ENCODE peak calls at places on chromosomes 7 and 10, in nine cellular contexts. T, M, W, I, C, S, U, O and Y are unnamed samples.

GRCh38 chr10:47241256-47241655 is 58.7 kb upstream of the GDF10 start:
- DNase-seq in T (no peak), M (no peak), C (no peak), W (no peak), I (no peak), S (no peak), U (no peak), O (no peak), Y (no peak)

GRCh38 chr7:128738570-128739047 is 550 bp upstream of the CALU start:
- DNase-seq in T (no peak), C (no peak), O (no peak), U (no peak), M (no peak), S (no peak), W (no peak), I (no peak), Y (no peak)

GRCh38 chr10:93498196-93498595 is 1.8 kb downstream of the CEP55 start:
- DNase-seq in M (no peak), W (no peak), T (no peak), S (no peak), U (no peak), O (no peak), I (no peak), C (no peak), Y (no peak)

GRCh38 chr10:29326886-29327789 is 38.3 kb downstream of the LYZL1 start:
- DNase-seq in C (no peak), T (no peak), S (no peak), I (no peak), O (no peak), W (no peak), M (no peak), U (peak; percentile 18), Y (no peak)

GRCh38 chr10:96380821-96381220 is 22.0 kb upstream of the OPALIN start:
- DNase-seq in T (no peak), O (peak; percentile 29), C (no peak), W (no peak), S (peak; percentile 18), I (no peak), M (no peak), U (peak; percentile 11), Y (no peak)

GRCh38 chr10:22990443-22990842 is 62.6 kb downstream of the ARMC3 start:
- DNase-seq in U (no peak), W (no peak), T (no peak), I (no peak), M (no peak), O (no peak), S (no peak), C (no peak), Y (no peak)

GRCh38 chr10:78934499-78934898 is 134.3 kb upstream of the ZMIZ1 start:
- DNase-seq in C (no peak), M (peak; percentile 34), O (peak; percentile 34), U (no peak), T (no peak), W (no peak), S (peak; percentile 19), I (no peak), Y (no peak)

GRCh38 chr7:47132471-47132870 is 449.4 kb downstream of the TNS3 start:
- DNase-seq in I (no peak), U (no peak), O (peak; percentile 47), S (peak; percentile 23), M (no peak), W (no peak), C (no peak), T (no peak), Y (no peak)

GRCh38 chr10:78634389-78634815 is 434.4 kb upstream of the ZMIZ1 start:
- DNase-seq in U (no peak), T (no peak), W (no peak), M (peak; percentile 70), S (peak; percentile 18), O (peak; percentile 66), C (no peak), I (peak; percentile 26), Y (no peak)

GRCh38 chr10:13201132-13201531 is 33.0 kb downstream of the UCMA start:
- DNase-seq in O (peak; percentile 16), U (no peak), M (no peak), W (no peak), S (peak; percentile 49), T (no peak), C (no peak), I (no peak), Y (no peak)

GRCh38 chr7:158843775-158844174 is 12.6 kb upstream of the DYNC2I1 start:
- DNase-seq in I (no peak), M (no peak), O (no peak), U (no peak), C (no peak), W (no peak), S (no peak), T (no peak), Y (no peak)

GRCh38 chr7:69890081-69890369 is 291.8 kb downstream of the AUTS2 start:
- DNase-seq in I (no peak), W (no peak), M (no peak), U (no peak), T (no peak), C (no peak), O (no peak), S (no peak), Y (no peak)

GRCh38 chr10:14904316-14904732 is 25.7 kb downstream of the SUV39H2 start:
- DNase-seq in T (no peak), M (no peak), O (peak; percentile 59), I (no peak), S (peak; percentile 70), W (no peak), U (peak; percentile 43), C (no peak), Y (no peak)

GRCh38 chr10:24351883-24352778 is 143.2 kb downstream of the KIAA1217 start:
- DNase-seq in M (no peak), T (no peak), S (no peak), O (no peak), U (no peak), I (no peak), C (no peak), W (no peak), Y (no peak)

GRCh38 chr7:70463332-70463938 is 668.5 kb upstream of the GALNT17 start:
- DNase-seq in I (no peak), M (no peak), O (no peak), U (no peak), C (no peak), W (no peak), S (no peak), T (no peak), Y (no peak)

GRCh38 chr10:31142026-31142425 is 110.4 kb upstream of the ZNF438 start:
- DNase-seq in U (no peak), T (no peak), I (peak; percentile 56), C (no peak), M (peak; percentile 56), O (peak; percentile 70), S (peak; percentile 90), W (no peak), Y (no peak)

GRCh38 chr10:46327685-46328084 is 40.9 kb downstream of the ANTXRL start:
- DNase-seq in U (no peak), W (no peak), I (no peak), C (no peak), S (no peak), T (no peak), M (no peak), O (no peak), Y (no peak)